ENCODE peak calls at places on chromosomes 3 and 15, in eight cellular contexts. A is GM23338, W is OCI-LY7, R is PC-3, T is HCT116, Z is SK-N-SH, B is hepatocyte, O is GM23248. N is an unnamed sample. For H3K9me2, the result is how much of the 10 kb centered on the place peaks cover.

GRCh38 chr15:23690015-23690414 is 2.9 kb upstream of the NDN start:
- DNase-seq in Z (no peak), T (no peak), A (no peak), R (no peak), W (no peak), O (no peak), B (no peak), N (no peak)

GRCh38 chr15:56244811-56245576 is 1.3 kb upstream of the RFX7 start:
- DNase-seq in B (peak), R (no peak), Z (no peak), W (peak), T (no peak), A (peak), O (no peak), N (no peak)

GRCh38 chr15:40344631-40345120 is 3.9 kb upstream of the CCDC9B start:
- DNase-seq in O (peak), Z (peak), W (peak), B (peak), R (peak), T (no peak), A (peak), N (peak)

GRCh38 chr15:51310064-51310463 is 28.3 kb downstream of the CYP19A1 start:
- DNase-seq in Z (no peak), T (no peak), R (no peak), W (no peak), A (no peak), B (no peak), O (peak), N (no peak)

GRCh38 chr3:175679582-175679981 is 820.4 kb downstream of the NAALADL2 start:
- DNase-seq in O (no peak), R (no peak), B (no peak), W (no peak), T (no peak), Z (no peak), A (no peak), N (peak)

GRCh38 chr15:58568157-58568571 is 136.4 kb downstream of the LIPC start:
- DNase-seq in T (no peak), Z (no peak), R (peak), B (no peak), A (no peak), W (no peak), O (no peak), N (peak)

GRCh38 chr3:63231556-63231955 is 46.6 kb upstream of the SYNPR start:
- DNase-seq in A (no peak), W (no peak), R (no peak), T (no peak), Z (no peak), O (no peak), B (no peak), N (no peak)

GRCh38 chr3:108322352-108322751 is 26.0 kb downstream of the HHLA2 start:
- DNase-seq in W (peak), Z (no peak), A (no peak), T (no peak), R (no peak), B (no peak), O (no peak), N (no peak)

GRCh38 chr3:146781059-146781458 is 175.9 kb upstream of the PLSCR5 start:
- DNase-seq in B (no peak), W (no peak), A (peak), T (no peak), O (peak), R (no peak), Z (no peak), N (no peak)

GRCh38 chr3:149393355-149394165 is 16.1 kb upstream of the TM4SF1 start:
- DNase-seq in W (peak), B (peak), T (peak), A (peak), R (peak), Z (peak), O (peak), N (peak)

GRCh38 chr3:32743934-32744333 is 58.9 kb downstream of the CNOT10 start:
- DNase-seq in W (no peak), R (no peak), O (peak), T (no peak), B (peak), A (no peak), Z (no peak), N (no peak)

GRCh38 chr3:42461762-42462161 is 40.7 kb upstream of the VIPR1 start:
- DNase-seq in Z (no peak), B (no peak), O (no peak), A (no peak), T (no peak), R (no peak), W (no peak), N (no peak)

GRCh38 chr3:42463093-42463492 is 39.4 kb upstream of the VIPR1 start:
- DNase-seq in T (no peak), R (no peak), B (no peak), Z (no peak), O (no peak), W (no peak), A (no peak), N (no peak)
- H3K9me2 ChIP-seq in T (under half), R (under half), B (under half), Z (under half), O (under half), W (under half), A (under half), N (under half)

GRCh38 chr15:99181544-99181943 is 67.8 kb downstream of the TTC23 start:
- DNase-seq in B (no peak), T (no peak), A (peak), Z (no peak), W (no peak), R (no peak), O (no peak), N (no peak)
- H3K4me2 ChIP-seq in B (no peak), T (no peak), A (no peak), Z (no peak), W (no peak), R (no peak), O (no peak), N (no peak)

GRCh38 chr15:34733621-34734020 is 21.2 kb downstream of the GJD2 start:
- DNase-seq in R (no peak), A (no peak), B (no peak), W (no peak), Z (no peak), O (no peak), T (no peak), N (no peak)
- TF ChIP-seq EZH2phosphoT487 in R (no peak), A (no peak), B (no peak), W (no peak), Z (no peak), O (no peak), T (no peak), N (no peak)

GRCh38 chr15:37037256-37037655 is 63.1 kb downstream of the MEIS2 start:
- DNase-seq in Z (no peak), A (no peak), B (no peak), W (no peak), R (no peak), T (no peak), O (no peak), N (no peak)
- H3K9me2 ChIP-seq in Z (under half), A (under half), B (under half), W (under half), R (under half), T (under half), O (under half), N (under half)

GRCh38 chr15:38308242-38308641 is 55.6 kb downstream of the SPRED1 start:
- DNase-seq in B (no peak), R (no peak), O (no peak), A (no peak), T (no peak), W (no peak), Z (no peak), N (no peak)
- H3K4me2 ChIP-seq in B (no peak), R (no peak), O (no peak), A (no peak), T (no peak), W (peak), Z (no peak), N (no peak)

DNA sequence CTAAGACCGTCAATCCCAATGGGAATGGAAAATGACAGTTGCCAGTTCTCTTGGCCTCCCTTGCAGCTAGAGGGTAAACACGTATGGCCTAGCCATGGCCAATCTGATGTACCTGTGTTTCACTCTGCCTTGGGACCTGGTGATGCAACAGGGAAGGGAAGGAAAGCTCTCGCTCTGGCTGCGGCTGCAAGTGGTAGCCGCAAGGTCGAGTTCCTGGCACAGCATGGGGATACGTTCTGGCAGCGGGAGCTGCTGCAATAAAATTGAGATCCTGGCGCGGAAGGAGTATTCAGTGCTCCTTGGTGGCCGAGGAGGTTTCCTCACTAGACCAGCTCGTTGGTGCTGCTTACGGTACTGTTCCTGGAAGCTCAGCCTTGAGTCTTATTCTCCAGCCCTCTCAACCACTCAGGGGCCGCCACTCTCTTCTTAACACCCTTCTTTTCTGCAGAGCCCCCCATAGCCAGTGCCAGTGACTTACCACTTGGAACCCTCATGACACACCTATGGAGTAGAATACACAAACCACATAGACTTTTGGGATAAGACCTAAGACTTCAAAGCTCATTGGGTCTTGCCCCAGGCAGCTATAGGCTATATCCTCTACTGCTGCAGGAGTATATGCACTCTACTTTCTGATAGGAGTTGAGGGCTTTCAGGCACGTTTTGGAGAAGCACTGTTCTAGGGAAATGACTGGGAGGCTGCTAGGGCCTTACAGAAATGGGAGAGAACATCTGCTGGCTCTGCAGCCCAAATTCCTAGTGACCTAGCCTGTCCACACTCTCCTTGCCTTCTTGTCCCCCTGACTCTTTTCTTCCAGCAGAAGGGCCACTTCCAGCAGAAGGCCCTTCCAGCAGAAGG is 2.7 kb downstream of the KY start:
- DNase-seq in R (no peak), O (no peak), A (no peak), T (no peak), Z (no peak), W (no peak), B (no peak), N (no peak)
- TF ChIP-seq EZH2phosphoT487 in R (no peak), O (no peak), A (no peak), T (no peak), Z (no peak), W (no peak), B (no peak), N (no peak)

GRCh38 chr3:150555859-150556436 is 9.4 kb downstream of the EIF2A start:
- DNase-seq in Z (no peak), R (no peak), A (no peak), T (no peak), B (no peak), O (no peak), W (no peak), N (no peak)
- H3K9me2 ChIP-seq in Z (under half), R (under half), A (under half), T (under half), B (under half), O (under half), W (under half), N (under half)

GRCh38 chr3:160474416-160474838 is 24.8 kb upstream of the TRIM59 start:
- DNase-seq in B (no peak), W (no peak), A (no peak), Z (peak), R (no peak), O (peak), T (no peak), N (no peak)

GRCh38 chr3:160471892-160472291 is 22.3 kb upstream of the TRIM59 start:
- DNase-seq in T (no peak), B (no peak), A (no peak), R (no peak), Z (no peak), O (no peak), W (no peak), N (no peak)

GRCh38 chr3:160472344-160472743 is 22.8 kb upstream of the TRIM59 start:
- DNase-seq in T (no peak), R (no peak), Z (no peak), B (no peak), A (no peak), W (no peak), O (no peak), N (peak)

GRCh38 chr3:160473978-160474377 is 24.4 kb upstream of the TRIM59 start:
- DNase-seq in Z (peak), W (no peak), B (no peak), R (peak), A (no peak), O (peak), T (no peak), N (no peak)

GRCh38 chr3:160473233-160473632 is 23.6 kb upstream of the TRIM59 start:
- DNase-seq in O (peak), W (no peak), T (no peak), B (no peak), R (peak), A (no peak), Z (no peak), N (no peak)
- H3K4me2 ChIP-seq in O (peak), W (no peak), T (no peak), B (no peak), R (no peak), A (no peak), Z (peak), N (no peak)

N was measured in MM.1S.